ENCODE peak calls at places on chromosomes 6 and 20, in ten cellular contexts. One of them, this sample, is unnamed.

GRCh38 chr6:157070403-157071107 is 252.8 kb downstream of the TMEM242 start:
- DNase-seq in stomach: no peak
- DNase-seq in A549: no peak
- DNase-seq in sigmoid colon: no peak
- DNase-seq in H1: no peak
- DNase-seq in upper lobe of left lung: no peak
- DNase-seq in suprapubic skin: no peak
- DNase-seq in ovary: no peak
- DNase-seq in esophagus muscularis mucosa: no peak
- DNase-seq in tibial nerve: no peak
- DNase-seq in this sample: no peak

GRCh38 chr6:152268846-152269442 is 368.2 kb downstream of the SYNE1 start:
- DNase-seq in H1: no peak
- DNase-seq in upper lobe of left lung: peak; percentile 41
- DNase-seq in esophagus muscularis mucosa: no peak
- DNase-seq in stomach: no peak
- DNase-seq in tibial nerve: no peak
- DNase-seq in ovary: no peak
- DNase-seq in sigmoid colon: no peak
- DNase-seq in A549: no peak
- DNase-seq in suprapubic skin: no peak
- DNase-seq in this sample: no peak

GRCh38 chr6:156190270-156190669 is 586.9 kb upstream of the ARID1B start:
- DNase-seq in H1: no peak
- DNase-seq in A549: no peak
- DNase-seq in esophagus muscularis mucosa: no peak
- DNase-seq in ovary: no peak
- DNase-seq in tibial nerve: no peak
- DNase-seq in stomach: no peak
- DNase-seq in suprapubic skin: no peak
- DNase-seq in sigmoid colon: no peak
- DNase-seq in upper lobe of left lung: no peak
- DNase-seq in this sample: no peak

GRCh38 chr20:38412877-38413577 is 22.1 kb downstream of the SNHG17 start:
- DNase-seq in H1: no peak
- DNase-seq in A549: no peak
- DNase-seq in upper lobe of left lung: no peak
- DNase-seq in esophagus muscularis mucosa: no peak
- DNase-seq in stomach: no peak
- DNase-seq in ovary: no peak
- DNase-seq in tibial nerve: no peak
- DNase-seq in sigmoid colon: no peak
- DNase-seq in suprapubic skin: peak; percentile 11
- DNase-seq in this sample: no peak

GRCh38 chr6:129120856-129121255 is 237.9 kb downstream of the LAMA2 start:
- DNase-seq in A549: no peak
- DNase-seq in tibial nerve: peak; percentile 39
- DNase-seq in stomach: no peak
- DNase-seq in ovary: no peak
- DNase-seq in H1: no peak
- DNase-seq in esophagus muscularis mucosa: no peak
- DNase-seq in suprapubic skin: peak; percentile 78
- DNase-seq in sigmoid colon: no peak
- DNase-seq in upper lobe of left lung: no peak
- DNase-seq in this sample: no peak

GRCh38 chr6:125798734-125799510 is 8.2 kb downstream of the NCOA7 start:
- DNase-seq in suprapubic skin: no peak
- DNase-seq in esophagus muscularis mucosa: no peak
- DNase-seq in upper lobe of left lung: no peak
- DNase-seq in H1: no peak
- DNase-seq in A549: no peak
- DNase-seq in ovary: no peak
- DNase-seq in tibial nerve: no peak
- DNase-seq in sigmoid colon: no peak
- DNase-seq in stomach: no peak
- DNase-seq in this sample: no peak

GRCh38 chr6:34347303-34347702 is 45.2 kb downstream of the NUDT3 start:
- DNase-seq in esophagus muscularis mucosa: no peak
- DNase-seq in upper lobe of left lung: no peak
- DNase-seq in H1: no peak
- DNase-seq in A549: no peak
- DNase-seq in suprapubic skin: no peak
- DNase-seq in ovary: no peak
- DNase-seq in sigmoid colon: no peak
- DNase-seq in tibial nerve: no peak
- DNase-seq in stomach: no peak
- DNase-seq in this sample: no peak

GRCh38 chr6:11194399-11195274 is 37.8 kb downstream of the NEDD9 start:
- DNase-seq in H1: no peak
- DNase-seq in esophagus muscularis mucosa: no peak
- DNase-seq in ovary: no peak
- DNase-seq in upper lobe of left lung: no peak
- DNase-seq in A549: peak; percentile 80
- DNase-seq in tibial nerve: no peak
- DNase-seq in stomach: no peak
- DNase-seq in sigmoid colon: no peak
- DNase-seq in suprapubic skin: no peak
- DNase-seq in this sample: no peak

GRCh38 chr20:63136296-63136695 is 79.6 kb downstream of the YTHDF1 start:
- DNase-seq in A549: no peak
- DNase-seq in tibial nerve: no peak
- DNase-seq in sigmoid colon: no peak
- DNase-seq in stomach: no peak
- DNase-seq in suprapubic skin: no peak
- DNase-seq in esophagus muscularis mucosa: no peak
- DNase-seq in H1: no peak
- DNase-seq in ovary: no peak
- DNase-seq in upper lobe of left lung: no peak
- DNase-seq in this sample: no peak

GRCh38 chr6:159062564-159062945 is 17.8 kb upstream of the TAGAP start:
- DNase-seq in tibial nerve: no peak
- DNase-seq in A549: no peak
- DNase-seq in upper lobe of left lung: no peak
- DNase-seq in stomach: no peak
- DNase-seq in esophagus muscularis mucosa: no peak
- DNase-seq in suprapubic skin: no peak
- DNase-seq in H1: no peak
- DNase-seq in ovary: no peak
- DNase-seq in sigmoid colon: no peak
- DNase-seq in this sample: no peak

GRCh38 chr6:147081210-147081609 is 123.0 kb upstream of the STXBP5 start:
- DNase-seq in tibial nerve: no peak
- DNase-seq in suprapubic skin: no peak
- DNase-seq in esophagus muscularis mucosa: no peak
- DNase-seq in A549: no peak
- DNase-seq in ovary: no peak
- DNase-seq in stomach: no peak
- DNase-seq in sigmoid colon: no peak
- DNase-seq in H1: no peak
- DNase-seq in upper lobe of left lung: no peak
- DNase-seq in this sample: no peak

GRCh38 chr20:14412102-14412501 is 74.7 kb upstream of the FLRT3 start:
- DNase-seq in suprapubic skin: no peak
- DNase-seq in upper lobe of left lung: no peak
- DNase-seq in stomach: no peak
- DNase-seq in A549: no peak
- DNase-seq in ovary: no peak
- DNase-seq in sigmoid colon: no peak
- DNase-seq in tibial nerve: no peak
- DNase-seq in H1: no peak
- DNase-seq in esophagus muscularis mucosa: no peak
- DNase-seq in this sample: no peak

GRCh38 chr6:123945386-123945785 is 141.7 kb downstream of the NKAIN2 start:
- DNase-seq in ovary: no peak
- DNase-seq in stomach: no peak
- DNase-seq in upper lobe of left lung: no peak
- DNase-seq in tibial nerve: no peak
- DNase-seq in A549: no peak
- DNase-seq in H1: no peak
- DNase-seq in sigmoid colon: no peak
- DNase-seq in suprapubic skin: no peak
- DNase-seq in esophagus muscularis mucosa: no peak
- DNase-seq in this sample: no peak

GRCh38 chr6:13776602-13777001 is 37.8 kb downstream of the MCUR1 start:
- DNase-seq in sigmoid colon: no peak
- DNase-seq in suprapubic skin: no peak
- DNase-seq in stomach: peak; percentile 9
- DNase-seq in tibial nerve: no peak
- DNase-seq in H1: no peak
- DNase-seq in ovary: no peak
- DNase-seq in upper lobe of left lung: no peak
- DNase-seq in A549: no peak
- DNase-seq in esophagus muscularis mucosa: no peak
- DNase-seq in this sample: no peak

GRCh38 chr20:58306421-58307261 is 2.9 kb upstream of the RAB22A start:
- DNase-seq in upper lobe of left lung: no peak
- DNase-seq in ovary: no peak
- DNase-seq in sigmoid colon: no peak
- DNase-seq in suprapubic skin: no peak
- DNase-seq in tibial nerve: no peak
- DNase-seq in H1: no peak
- DNase-seq in stomach: peak; percentile 62
- DNase-seq in A549: peak; percentile 10
- DNase-seq in esophagus muscularis mucosa: no peak
- DNase-seq in this sample: peak; percentile 46

GRCh38 chr6:1482381-1483166 is 93.2 kb downstream of the FOXF2 start:
- DNase-seq in esophagus muscularis mucosa: no peak
- DNase-seq in suprapubic skin: no peak
- DNase-seq in A549: no peak
- DNase-seq in sigmoid colon: no peak
- DNase-seq in H1: no peak
- DNase-seq in tibial nerve: no peak
- DNase-seq in stomach: no peak
- DNase-seq in ovary: no peak
- DNase-seq in upper lobe of left lung: no peak
- DNase-seq in this sample: no peak

GRCh38 chr6:1481326-1481725 is 92.0 kb downstream of the FOXF2 start:
- DNase-seq in ovary: no peak
- DNase-seq in A549: peak; percentile 62
- DNase-seq in suprapubic skin: no peak
- DNase-seq in H1: no peak
- DNase-seq in tibial nerve: no peak
- DNase-seq in stomach: no peak
- DNase-seq in upper lobe of left lung: no peak
- DNase-seq in sigmoid colon: no peak
- DNase-seq in esophagus muscularis mucosa: no peak
- DNase-seq in this sample: no peak

GRCh38 chr6:1477432-1478090 is 88.2 kb downstream of the FOXF2 start:
- DNase-seq in sigmoid colon: no peak
- DNase-seq in A549: peak; percentile 18
- DNase-seq in esophagus muscularis mucosa: no peak
- DNase-seq in ovary: no peak
- DNase-seq in stomach: no peak
- DNase-seq in suprapubic skin: no peak
- DNase-seq in tibial nerve: no peak
- DNase-seq in H1: no peak
- DNase-seq in upper lobe of left lung: no peak
- DNase-seq in this sample: no peak

GRCh38 chr6:1479601-1480236 is 90.3 kb downstream of the FOXF2 start:
- DNase-seq in tibial nerve: no peak
- DNase-seq in A549: no peak
- DNase-seq in esophagus muscularis mucosa: no peak
- DNase-seq in suprapubic skin: no peak
- DNase-seq in ovary: no peak
- DNase-seq in H1: no peak
- DNase-seq in sigmoid colon: no peak
- DNase-seq in stomach: no peak
- DNase-seq in upper lobe of left lung: no peak
- DNase-seq in this sample: no peak

GRCh38 chr6:1479095-1479494 is 89.7 kb downstream of the FOXF2 start:
- DNase-seq in esophagus muscularis mucosa: no peak
- DNase-seq in suprapubic skin: no peak
- DNase-seq in tibial nerve: no peak
- DNase-seq in stomach: no peak
- DNase-seq in H1: no peak
- DNase-seq in sigmoid colon: no peak
- DNase-seq in A549: no peak
- DNase-seq in upper lobe of left lung: no peak
- DNase-seq in ovary: no peak
- DNase-seq in this sample: no peak
- TF ChIP-seq CTCF in esophagus muscularis mucosa: no peak
- TF ChIP-seq CTCF in suprapubic skin: no peak
- TF ChIP-seq CTCF in tibial nerve: no peak
- TF ChIP-seq CTCF in stomach: no peak
- TF ChIP-seq CTCF in H1: no peak
- TF ChIP-seq CTCF in sigmoid colon: no peak
- TF ChIP-seq CTCF in A549: no peak
- TF ChIP-seq CTCF in upper lobe of left lung: no peak
- TF ChIP-seq CTCF in ovary: no peak
- TF ChIP-seq CTCF in this sample: no peak

GRCh38 chr6:3068329-3069223 is at the start of gene RIPK1:
- DNase-seq in upper lobe of left lung: peak; percentile 100
- DNase-seq in esophagus muscularis mucosa: peak; percentile 97
- DNase-seq in stomach: peak; percentile 96
- DNase-seq in suprapubic skin: peak; percentile 94
- DNase-seq in sigmoid colon: peak; percentile 97
- DNase-seq in H1: peak; percentile 91
- DNase-seq in A549: peak; percentile 83
- DNase-seq in tibial nerve: peak; percentile 90
- DNase-seq in ovary: peak; percentile 96
- DNase-seq in this sample: peak; percentile 97
- TF ChIP-seq POLR2A in upper lobe of left lung: peak; percentile 89
- TF ChIP-seq POLR2A in esophagus muscularis mucosa: peak; percentile 72
- TF ChIP-seq POLR2A in stomach: no peak
- TF ChIP-seq POLR2A in suprapubic skin: peak; percentile 93
- TF ChIP-seq POLR2A in sigmoid colon: peak; percentile 77
- TF ChIP-seq POLR2A in H1: peak; percentile 78
- TF ChIP-seq POLR2A in A549: peak; percentile 83
- TF ChIP-seq POLR2A in tibial nerve: peak; percentile 80
- TF ChIP-seq POLR2A in ovary: peak; percentile 94
- TF ChIP-seq POLR2A in this sample: peak; percentile 95

GRCh38 chr6:15596241-15596896 is 66.5 kb downstream of the DTNBP1 start:
- DNase-seq in esophagus muscularis mucosa: no peak
- DNase-seq in stomach: no peak
- DNase-seq in tibial nerve: no peak
- DNase-seq in suprapubic skin: no peak
- DNase-seq in A549: no peak
- DNase-seq in ovary: no peak
- DNase-seq in upper lobe of left lung: no peak
- DNase-seq in sigmoid colon: no peak
- DNase-seq in H1: no peak
- DNase-seq in this sample: no peak
- TF ChIP-seq EP300 in esophagus muscularis mucosa: no peak
- TF ChIP-seq EP300 in stomach: no peak
- TF ChIP-seq EP300 in tibial nerve: no peak
- TF ChIP-seq EP300 in suprapubic skin: no peak
- TF ChIP-seq EP300 in A549: no peak
- TF ChIP-seq EP300 in ovary: no peak
- TF ChIP-seq EP300 in upper lobe of left lung: no peak
- TF ChIP-seq EP300 in sigmoid colon: no peak
- TF ChIP-seq EP300 in H1: no peak
- TF ChIP-seq EP300 in this sample: no peak

DNA sequence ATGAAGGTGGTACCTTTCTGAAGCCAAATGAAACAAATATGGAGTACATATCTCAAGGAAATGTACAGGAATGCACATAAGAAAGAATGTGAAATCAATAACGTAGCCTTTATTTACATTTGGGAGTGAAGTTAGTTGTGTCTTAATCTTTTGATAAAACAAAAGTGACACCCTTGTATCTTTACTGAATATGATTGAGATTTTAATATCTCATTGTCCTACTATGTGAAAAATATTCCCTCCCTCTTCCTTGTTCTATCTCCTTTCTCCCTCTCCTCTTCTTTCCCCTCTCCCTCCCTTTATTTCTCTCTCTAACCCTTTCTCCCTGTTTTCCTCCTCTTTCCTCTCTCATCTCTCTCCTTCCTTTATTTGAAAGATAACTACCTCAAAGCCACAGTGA is 89.1 kb downstream of the PTCHD4 start:
- DNase-seq in tibial nerve: no peak
- DNase-seq in ovary: no peak
- DNase-seq in sigmoid colon: no peak
- DNase-seq in upper lobe of left lung: no peak
- DNase-seq in suprapubic skin: no peak
- DNase-seq in A549: no peak
- DNase-seq in esophagus muscularis mucosa: no peak
- DNase-seq in stomach: no peak
- DNase-seq in H1: no peak
- DNase-seq in this sample: no peak
- TF ChIP-seq CTCF in tibial nerve: no peak
- TF ChIP-seq CTCF in ovary: no peak
- TF ChIP-seq CTCF in sigmoid colon: no peak
- TF ChIP-seq CTCF in upper lobe of left lung: no peak
- TF ChIP-seq CTCF in suprapubic skin: no peak
- TF ChIP-seq CTCF in A549: no peak
- TF ChIP-seq CTCF in esophagus muscularis mucosa: no peak
- TF ChIP-seq CTCF in stomach: no peak
- TF ChIP-seq CTCF in H1: no peak
- TF ChIP-seq CTCF in this sample: no peak